ENCODE peak calls at places on chromosomes 7 and 10, in ten cellular contexts. Y, N, K, R, M, E, X, O, U and B are unnamed samples.

GRCh38 chr7:143891457-143891856 is 10.5 kb downstream of the TCAF1 start:
- DNase-seq in Y (no peak), N (no peak), K (no peak), R (no peak), M (no peak), E (no peak), X (no peak), O (no peak), U (no peak), B (no peak)

GRCh38 chr10:48454302-48455054 is 148.0 kb downstream of the MAPK8 start:
- DNase-seq in Y (no peak), N (no peak), K (no peak), R (no peak), M (no peak), E (no peak), X (no peak), O (no peak), U (no peak), B (no peak)

GRCh38 chr7:123724725-123725381 is 23.9 kb downstream of the WASL start:
- DNase-seq in Y (no peak), N (no peak), K (no peak), R (no peak), M (no peak), E (no peak), X (no peak), O (no peak), U (no peak), B (no peak)

GRCh38 chr10:60819271-60819670 is 41.0 kb downstream of the CDK1 start:
- DNase-seq in Y (no peak), N (no peak), K (no peak), R (no peak), M (no peak), E (no peak), X (no peak), O (no peak), U (no peak), B (no peak)

GRCh38 chr7:143882020-143882610 is 19.9 kb downstream of the TCAF1 start:
- DNase-seq in Y (no peak), N (peak), K (no peak), R (no peak), M (peak), E (no peak), X (peak), O (peak), U (no peak), B (no peak)

GRCh38 chr7:5422324-5423271 is 1.0 kb downstream of the TNRC18 start:
- DNase-seq in Y (no peak), N (peak), K (no peak), R (no peak), M (peak), E (peak), X (no peak), O (peak), U (no peak), B (no peak)

GRCh38 chr7:36985866-36986402 is 261.6 kb upstream of the AOAH start:
- DNase-seq in Y (no peak), N (no peak), K (no peak), R (no peak), M (peak), E (no peak), X (no peak), O (no peak), U (no peak), B (no peak)

GRCh38 chr10:78254013-78254412 is 220.3 kb downstream of the RPS24 start:
- DNase-seq in Y (no peak), N (no peak), K (no peak), R (no peak), M (no peak), E (no peak), X (no peak), O (no peak), U (no peak), B (no peak)

GRCh38 chr7:1264345-1265280 is 31.9 kb downstream of the UNCX start:
- DNase-seq in Y (no peak), N (peak), K (no peak), R (no peak), M (no peak), E (no peak), X (no peak), O (no peak), U (no peak), B (no peak)

GRCh38 chr10:78211476-78212110 is 177.9 kb downstream of the RPS24 start:
- DNase-seq in Y (no peak), N (no peak), K (no peak), R (no peak), M (peak), E (peak), X (no peak), O (peak), U (peak), B (no peak)

GRCh38 chr7:67359900-67360299 is 363.3 kb downstream of the TYW1 start:
- DNase-seq in Y (no peak), N (no peak), K (no peak), R (no peak), M (no peak), E (no peak), X (no peak), O (no peak), U (no peak), B (no peak)

GRCh38 chr10:68231916-68232315 is at the start of gene ATOH7:
- DNase-seq in Y (no peak), N (no peak), K (no peak), R (no peak), M (no peak), E (no peak), X (no peak), O (no peak), U (no peak), B (no peak)

GRCh38 chr10:33215154-33215553 is 119.3 kb downstream of the NRP1 start:
- DNase-seq in Y (no peak), N (no peak), K (no peak), R (no peak), M (no peak), E (peak), X (no peak), O (no peak), U (no peak), B (no peak)

GRCh38 chr10:8174762-8175161 is 120.3 kb downstream of the GATA3 start:
- DNase-seq in Y (no peak), N (no peak), K (no peak), R (peak), M (no peak), E (peak), X (no peak), O (no peak), U (no peak), B (no peak)

GRCh38 chr10:20944789-20945502 is 47.8 kb upstream of the NEBL start:
- DNase-seq in Y (no peak), N (no peak), K (no peak), R (no peak), M (no peak), E (no peak), X (no peak), O (no peak), U (no peak), B (no peak)

GRCh38 chr10:3486346-3487065 is 298.5 kb downstream of the KLF6 start:
- DNase-seq in Y (no peak), N (no peak), K (no peak), R (no peak), M (peak), E (peak), X (no peak), O (no peak), U (no peak), B (no peak)

GRCh38 chr7:95686109-95686508 is 86.2 kb upstream of the DYNC1I1 start:
- DNase-seq in Y (no peak), N (peak), K (no peak), R (no peak), M (peak), E (peak), X (peak), O (peak), U (peak), B (no peak)

GRCh38 chr7:135253851-135254815 is 20.5 kb downstream of the STRA8 start:
- DNase-seq in Y (no peak), N (peak), K (no peak), R (no peak), M (no peak), E (peak), X (peak), O (peak), U (peak), B (no peak)

GRCh38 chr10:24701447-24701846 is 22.2 kb downstream of the ARHGAP21 start:
- DNase-seq in Y (no peak), N (no peak), K (no peak), R (no peak), M (no peak), E (no peak), X (no peak), O (no peak), U (no peak), B (no peak)

GRCh38 chr10:9596368-9596920 is 1421.2 kb upstream of the CELF2 start:
- DNase-seq in Y (no peak), N (no peak), K (no peak), R (no peak), M (no peak), E (no peak), X (no peak), O (peak), U (no peak), B (no peak)

GRCh38 chr7:41059796-41060195 is 643.1 kb downstream of the INHBA start:
- DNase-seq in Y (no peak), N (no peak), K (no peak), R (no peak), M (no peak), E (no peak), X (no peak), O (no peak), U (no peak), B (no peak)

GRCh38 chr10:95906675-95907453 is 911 bp upstream of the CC2D2B start:
- DNase-seq in Y (no peak), N (peak), K (peak), R (no peak), M (peak), E (peak), X (peak), O (peak), U (peak), B (no peak)

GRCh38 chr10:47094126-47094525 is 182.9 kb downstream of the PTPN20 start:
- DNase-seq in Y (no peak), N (no peak), K (no peak), R (no peak), M (no peak), E (no peak), X (no peak), O (no peak), U (no peak), B (no peak)

GRCh38 chr7:139095194-139095659 is 14.3 kb downstream of the ZC3HAV1 start:
- DNase-seq in Y (peak), N (peak), K (no peak), R (no peak), M (no peak), E (no peak), X (no peak), O (no peak), U (no peak), B (no peak)

GRCh38 chr10:59333731-59334130 is 28.6 kb downstream of the FAM13C start:
- DNase-seq in Y (no peak), N (no peak), K (no peak), R (no peak), M (no peak), E (no peak), X (no peak), O (peak), U (no peak), B (no peak)

GRCh38 chr7:32532716-32533115 is 37.4 kb downstream of the AVL9 start:
- DNase-seq in Y (no peak), N (no peak), K (no peak), R (no peak), M (no peak), E (no peak), X (no peak), O (no peak), U (no peak), B (no peak)

GRCh38 chr7:330554-331230 is 40.7 kb downstream of the FOXL3 start:
- DNase-seq in Y (no peak), N (peak), K (no peak), R (no peak), M (no peak), E (no peak), X (no peak), O (no peak), U (no peak), B (no peak)

GRCh38 chr10:43417950-43418768 is 9.2 kb upstream of the HNRNPF start:
- DNase-seq in Y (peak), N (no peak), K (no peak), R (no peak), M (no peak), E (no peak), X (no peak), O (no peak), U (no peak), B (no peak)

GRCh38 chr10:79311581-79312407 is 35.5 kb upstream of the PPIF start:
- DNase-seq in Y (no peak), N (peak), K (no peak), R (no peak), M (peak), E (no peak), X (no peak), O (no peak), U (no peak), B (no peak)

GRCh38 chr10:80382989-80383388 is 25.4 kb upstream of the PRXL2A start:
- DNase-seq in Y (peak), N (no peak), K (no peak), R (no peak), M (peak), E (no peak), X (peak), O (peak), U (peak), B (no peak)

GRCh38 chr10:6280291-6280690 is 77.6 kb downstream of the PFKFB3 start:
- DNase-seq in Y (no peak), N (no peak), K (no peak), R (no peak), M (no peak), E (no peak), X (no peak), O (no peak), U (no peak), B (no peak)

GRCh38 chr10:28925154-28925663 is 247.9 kb downstream of the BAMBI start:
- DNase-seq in Y (no peak), N (peak), K (no peak), R (no peak), M (no peak), E (no peak), X (no peak), O (no peak), U (no peak), B (no peak)

GRCh38 chr10:20277820-20278219 is 461.6 kb downstream of the PLXDC2 start:
- DNase-seq in Y (no peak), N (no peak), K (no peak), R (no peak), M (no peak), E (no peak), X (no peak), O (no peak), U (no peak), B (no peak)

GRCh38 chr10:75035975-75036708 is 75.3 kb upstream of the SAMD8 start:
- DNase-seq in Y (no peak), N (no peak), K (no peak), R (no peak), M (no peak), E (peak), X (no peak), O (peak), U (no peak), B (no peak)

GRCh38 chr7:76386691-76387260 is 22.7 kb downstream of the SSC4D start:
- DNase-seq in Y (no peak), N (no peak), K (no peak), R (no peak), M (no peak), E (no peak), X (no peak), O (no peak), U (no peak), B (no peak)

GRCh38 chr10:50419091-50419490 is 167.8 kb upstream of the ASAH2 start:
- DNase-seq in Y (no peak), N (no peak), K (no peak), R (no peak), M (no peak), E (no peak), X (no peak), O (no peak), U (no peak), B (no peak)

DNA sequence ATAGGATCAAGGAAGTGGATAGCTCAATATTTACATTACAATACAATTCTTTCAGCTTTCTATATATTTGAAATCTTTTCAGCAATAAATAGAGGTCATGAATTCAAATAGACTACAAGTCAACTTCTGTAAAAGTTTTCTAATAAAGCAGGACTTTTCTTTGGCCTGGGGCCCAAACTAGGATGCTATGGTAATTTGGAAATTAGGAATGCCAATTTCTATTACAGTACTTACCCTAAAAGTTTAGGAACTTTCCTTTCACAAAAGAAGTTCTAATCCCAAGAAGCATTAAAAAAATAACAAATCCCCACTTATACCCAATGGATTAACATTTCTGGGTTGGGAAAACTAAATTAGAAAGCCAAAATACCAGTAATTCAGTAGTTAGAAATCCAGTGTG is 40.5 kb downstream of the SLC39A12 start:
- DNase-seq in Y (no peak), N (no peak), K (no peak), R (no peak), M (no peak), E (no peak), X (no peak), O (no peak), U (no peak), B (no peak)
- H3K27ac ChIP-seq in Y (no peak), N (no peak), K (no peak), R (no peak), M (no peak), E (no peak), X (no peak), O (no peak), U (no peak), B (no peak)

DNA sequence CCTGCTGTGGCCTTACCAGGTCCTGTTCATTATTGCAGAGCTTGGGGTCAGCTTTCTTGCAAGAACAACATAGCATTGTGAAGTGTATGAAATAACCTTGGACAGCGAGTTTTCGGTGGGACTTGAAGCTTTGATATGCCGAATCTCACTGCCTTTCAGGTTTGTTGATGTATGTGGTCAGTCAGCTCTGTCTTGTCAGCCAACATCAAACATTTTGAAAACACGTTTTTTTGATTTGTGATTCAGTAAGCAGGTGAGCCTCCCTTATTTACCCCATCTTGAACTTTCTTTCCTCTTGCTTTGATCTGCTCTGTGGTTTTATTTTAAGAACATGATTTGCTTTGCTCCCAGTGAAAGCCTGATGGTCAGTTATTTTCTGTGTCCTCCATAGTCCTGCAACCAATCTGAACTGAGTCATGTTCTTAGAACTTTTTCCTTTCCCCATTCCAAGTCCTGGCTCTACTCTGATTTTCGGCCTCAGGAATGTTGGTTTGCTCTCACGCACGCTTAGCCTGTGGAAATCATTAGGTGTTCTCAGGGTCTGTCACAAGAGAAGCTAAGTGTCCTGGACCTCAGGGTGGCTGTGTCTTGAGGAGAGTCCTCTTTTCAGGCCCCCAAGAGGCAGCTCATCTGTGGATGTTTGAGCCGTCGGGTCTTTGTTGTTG is 8.7 kb downstream of the WBP1L start:
- DNase-seq in Y (no peak), N (no peak), K (no peak), R (no peak), M (no peak), E (no peak), X (no peak), O (no peak), U (no peak), B (no peak)
- H3K27ac ChIP-seq in Y (no peak), N (peak), K (peak), R (no peak), M (no peak), E (no peak), X (peak), O (peak), U (peak), B (no peak)

DNA sequence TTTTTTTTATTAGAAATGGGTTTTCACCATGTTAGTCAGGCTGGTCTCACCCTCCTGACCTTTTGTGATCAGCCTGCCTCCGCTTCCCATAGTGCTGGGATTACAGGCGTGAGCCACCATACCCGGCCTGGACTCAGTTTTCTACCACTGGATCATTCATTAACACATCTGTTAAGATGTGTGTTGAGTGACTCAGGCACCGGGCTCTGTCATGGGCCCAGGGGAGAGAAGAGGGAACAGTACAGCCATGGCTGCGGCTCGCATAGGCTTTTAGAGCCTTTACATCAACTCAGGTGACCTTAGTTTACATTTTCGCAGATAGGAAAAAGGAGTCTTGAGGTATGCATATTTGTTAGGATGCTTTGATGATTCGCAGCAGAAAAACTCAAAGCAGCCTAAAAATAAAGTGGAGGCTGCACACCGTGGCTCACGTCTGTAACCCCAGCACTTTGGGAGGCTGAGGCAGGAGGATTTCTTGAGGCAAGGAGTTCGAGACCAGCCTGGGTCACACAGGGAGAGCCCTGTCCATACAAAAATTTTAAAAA is 3.1 kb upstream of the ARPC1B start:
- DNase-seq in Y (no peak), N (peak), K (no peak), R (no peak), M (no peak), E (no peak), X (no peak), O (no peak), U (no peak), B (no peak)
- H3K27ac ChIP-seq in Y (no peak), N (no peak), K (no peak), R (no peak), M (no peak), E (no peak), X (no peak), O (no peak), U (no peak), B (no peak)

GRCh38 chr7:151634643-151635042 is 114.9 kb upstream of the RHEB start:
- DNase-seq in Y (no peak), N (no peak), K (no peak), R (no peak), M (no peak), E (no peak), X (no peak), O (no peak), U (no peak), B (no peak)
- H3K27ac ChIP-seq in Y (no peak), N (no peak), K (no peak), R (no peak), M (no peak), E (no peak), X (no peak), O (no peak), U (peak), B (no peak)

GRCh38 chr7:45585628-45586027 is 11.5 kb downstream of the ADCY1 start:
- DNase-seq in Y (no peak), N (no peak), K (peak), R (no peak), M (no peak), E (no peak), X (no peak), O (no peak), U (no peak), B (no peak)
- H3K27ac ChIP-seq in Y (no peak), N (no peak), K (no peak), R (no peak), M (no peak), E (no peak), X (no peak), O (no peak), U (no peak), B (no peak)

GRCh38 chr10:86438091-86438749 is 71.6 kb upstream of the GRID1 start:
- DNase-seq in Y (no peak), N (no peak), K (no peak), R (no peak), M (no peak), E (no peak), X (no peak), O (no peak), U (no peak), B (no peak)
- H3K27ac ChIP-seq in Y (no peak), N (no peak), K (no peak), R (no peak), M (no peak), E (no peak), X (no peak), O (no peak), U (no peak), B (no peak)

DNA sequence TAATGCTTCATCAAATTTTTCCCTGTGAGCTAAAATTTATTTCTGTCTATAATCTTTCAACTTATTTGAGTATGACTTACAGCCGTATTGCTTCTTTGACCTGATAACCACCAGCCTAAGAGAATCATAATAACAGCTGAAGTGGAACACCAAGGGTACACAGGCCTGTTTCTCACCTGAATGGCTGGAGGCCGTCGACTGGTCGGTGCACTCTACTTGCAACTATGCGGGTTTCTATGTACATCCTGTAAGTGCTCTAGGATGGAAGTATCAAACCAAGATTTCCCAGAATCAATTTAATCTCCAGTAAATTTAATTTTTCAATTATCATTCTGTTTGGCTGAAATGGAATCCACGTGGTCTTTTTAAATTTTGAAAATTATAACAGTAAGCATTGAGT is 504.8 kb upstream of the PHF14 start:
- DNase-seq in Y (no peak), N (no peak), K (no peak), R (no peak), M (no peak), E (no peak), X (no peak), O (no peak), U (no peak), B (no peak)
- H3K27ac ChIP-seq in Y (no peak), N (no peak), K (no peak), R (no peak), M (no peak), E (no peak), X (no peak), O (no peak), U (no peak), B (no peak)